ENCODE peak calls at places on chromosome 14, in seven cellular contexts. X, Y, V, T, M, J and Q are unnamed samples.

GRCh38 chr14:53156238-53156637 is 3.1 kb upstream of the DDHD1 start:
- DNase-seq in T (no peak), V (no peak), Y (no peak), X (no peak), M (no peak), J (no peak), Q (no peak)

GRCh38 chr14:89422181-89422951 is 5.3 kb upstream of the FOXN3 start:
- DNase-seq in Y (no peak), V (no peak), M (no peak), X (no peak), T (no peak), J (no peak), Q (no peak)

GRCh38 chr14:90796319-90796718 is 19.9 kb downstream of the TTC7B start:
- DNase-seq in V (peak), Y (no peak), M (no peak), T (no peak), J (no peak), X (no peak), Q (no peak)

GRCh38 chr14:32991706-32992105 is 53.0 kb downstream of the NPAS3 start:
- DNase-seq in Y (no peak), V (no peak), M (no peak), J (no peak), T (no peak), X (no peak), Q (no peak)

GRCh38 chr14:88005050-88005481 is at the start of gene GPR65:
- DNase-seq in Y (no peak), X (no peak), T (no peak), M (no peak), J (peak), V (no peak), Q (no peak)

GRCh38 chr14:105380656-105381210 is 17.6 kb upstream of the TEX22 start:
- DNase-seq in V (no peak), J (no peak), X (no peak), T (no peak), Y (no peak), M (no peak), Q (no peak)

GRCh38 chr14:92108345-92109254 is 2.2 kb upstream of the ATXN3 start:
- DNase-seq in J (no peak), M (peak), V (peak), Y (no peak), X (no peak), T (no peak), Q (no peak)

GRCh38 chr14:93207468-93208308 is 632 bp downstream of the UBR7 start:
- DNase-seq in Y (no peak), T (peak), M (no peak), V (peak), J (no peak), X (peak), Q (no peak)

GRCh38 chr14:50932159-50932558 is 12.1 kb downstream of the PYGL start:
- DNase-seq in J (no peak), Y (no peak), T (no peak), X (no peak), M (no peak), V (no peak), Q (no peak)

GRCh38 chr14:85764809-85765208 is 234.9 kb downstream of the FLRT2 start:
- DNase-seq in M (no peak), Y (no peak), T (no peak), X (no peak), J (no peak), V (no peak), Q (no peak)

GRCh38 chr14:50233335-50234250 is 2.2 kb upstream of the SOS2 start:
- DNase-seq in V (no peak), J (no peak), M (peak), T (no peak), X (no peak), Y (no peak), Q (no peak)

GRCh38 chr14:74518221-74518620 is 24.7 kb downstream of the ISCA2 start:
- DNase-seq in T (no peak), M (no peak), X (no peak), V (no peak), J (no peak), Y (no peak), Q (no peak)

GRCh38 chr14:45177081-45177480 is 41.4 kb downstream of the FANCM start:
- DNase-seq in Y (no peak), X (no peak), M (no peak), T (no peak), J (no peak), V (no peak), Q (no peak)

GRCh38 chr14:25833341-25834121 is 764.3 kb downstream of the NOVA1 start:
- DNase-seq in M (peak), J (no peak), Y (no peak), X (peak), T (peak), V (peak), Q (no peak)

GRCh38 chr14:103880334-103880985 is 33.1 kb upstream of the PPP1R13B start:
- DNase-seq in X (no peak), M (no peak), Y (no peak), J (no peak), T (peak), V (no peak), Q (no peak)

GRCh38 chr14:100106661-100107112 is 41.5 kb downstream of the EVL start:
- DNase-seq in X (no peak), V (no peak), Y (no peak), T (no peak), J (no peak), M (no peak), Q (no peak)

GRCh38 chr14:91305650-91306431 is 61.3 kb upstream of the GPR68 start:
- DNase-seq in T (no peak), Y (no peak), X (no peak), J (no peak), M (no peak), V (no peak), Q (no peak)

DNA sequence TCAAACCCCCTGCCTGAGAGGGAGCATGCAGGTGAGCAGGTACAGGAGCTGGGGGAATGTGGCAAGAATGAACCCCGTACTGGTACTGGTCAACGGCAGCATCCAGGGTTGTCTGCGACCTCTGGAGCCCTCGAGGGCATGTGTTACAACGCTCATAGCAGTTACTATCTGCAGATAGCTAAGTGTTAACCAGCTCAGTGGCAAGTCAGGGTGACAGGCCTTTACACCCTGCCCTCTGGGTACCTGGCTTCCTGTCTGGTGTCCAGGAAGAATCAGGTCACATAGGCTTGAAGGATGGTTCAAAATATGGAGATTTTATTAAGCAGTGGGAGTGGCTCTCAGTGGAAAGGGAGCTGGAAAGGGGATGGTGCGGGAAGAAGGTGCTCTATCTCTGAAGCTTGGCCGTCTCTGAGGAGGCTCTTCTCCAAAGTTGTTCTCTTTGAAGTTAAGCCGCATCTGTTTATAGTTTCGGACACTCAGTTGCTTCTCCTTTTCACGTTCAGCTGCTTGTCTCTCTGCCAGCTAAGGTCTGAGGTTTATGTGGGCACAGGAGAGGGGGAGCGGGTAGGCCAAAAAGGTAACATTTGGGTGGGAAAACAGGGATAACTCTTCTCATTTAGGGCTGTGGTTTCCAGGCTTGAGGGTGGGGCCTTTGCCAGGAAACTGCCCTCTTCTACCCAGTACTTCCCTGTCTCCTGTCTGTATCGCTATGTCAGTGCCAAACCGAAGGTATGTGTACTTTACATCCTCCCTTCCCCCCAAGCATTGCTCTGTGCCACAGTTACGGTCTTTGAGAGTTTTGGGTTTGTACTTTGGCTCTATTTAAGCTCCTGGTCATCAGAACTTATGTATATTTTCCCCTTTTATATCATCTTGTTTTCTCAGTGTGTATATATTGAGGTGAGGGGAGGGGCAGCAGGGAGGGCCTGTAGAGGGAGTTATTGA is 305.8 kb downstream of the RGS6 start:
- DNase-seq in T (no peak), M (no peak), Y (no peak), J (peak), V (no peak), X (no peak), Q (no peak)
- TF ChIP-seq RAD21 in T (no peak), M (no peak), Y (no peak), J (no peak), V (no peak), X (no peak), Q (no peak)

GRCh38 chr14:56580317-56580711 is 716 bp downstream of the TMEM260 start:
- DNase-seq in J (no peak), T (no peak), M (no peak), Y (no peak), X (no peak), V (no peak), Q (no peak)

GRCh38 chr14:56579345-56580316 is at the start of gene TMEM260:
- DNase-seq in M (peak), Y (peak), T (peak), X (peak), J (peak), V (peak), Q (peak)

GRCh38 chr14:56585461-56586084 is 6.0 kb downstream of the TMEM260 start:
- DNase-seq in J (no peak), X (peak), Y (no peak), M (no peak), T (no peak), V (no peak), Q (no peak)

GRCh38 chr14:56581041-56581727 is 1.6 kb downstream of the TMEM260 start:
- DNase-seq in T (no peak), J (no peak), X (no peak), M (no peak), V (no peak), Y (no peak), Q (no peak)
- TF ChIP-seq MAX in T (no peak), J (no peak), X (no peak), M (no peak), V (no peak), Y (no peak), Q (no peak)

GRCh38 chr14:60775296-60775695 is 40.7 kb downstream of the MNAT1 start:
- DNase-seq in Y (no peak), J (no peak), V (no peak), M (no peak), X (no peak), T (no peak), Q (no peak)
- TF ChIP-seq RAD21 in Y (no peak), J (no peak), V (no peak), M (no peak), X (no peak), T (no peak), Q (no peak)

DNA sequence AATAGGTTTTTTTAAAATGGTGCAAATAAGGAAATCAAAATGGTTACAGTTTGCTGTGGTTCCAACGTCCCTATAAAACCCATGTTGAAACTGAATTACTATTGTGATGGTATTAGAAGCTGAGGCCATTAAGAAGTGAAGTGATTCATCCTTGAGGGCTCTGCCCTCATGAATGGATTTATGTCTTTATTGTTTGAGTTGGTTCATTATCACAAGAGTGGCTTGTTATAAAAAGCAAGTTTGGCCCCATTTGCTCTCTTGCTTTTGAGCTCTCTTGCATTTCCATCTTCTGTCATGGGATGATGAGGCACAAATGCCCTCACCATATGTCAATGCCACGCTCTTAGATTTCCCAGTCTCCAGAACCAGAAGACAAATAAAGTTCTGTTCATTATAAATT is 62.3 kb downstream of the PRKD1 start:
- DNase-seq in X (no peak), M (no peak), Y (no peak), T (no peak), V (no peak), J (no peak), Q (no peak)
- TF ChIP-seq MAX in X (no peak), M (no peak), Y (no peak), T (no peak), V (no peak), J (no peak), Q (no peak)